ENCODE peak calls at places on chromosomes 11 and 22, in seven cellular contexts. T is heart left ventricle, P is RWPE2, O is BE2C, L is mammary epithelial cell, C is right atrium auricular region, R is psoas muscle. K is an unnamed sample.

GRCh38 chr11:124761301-124762021 is 629 bp downstream of the ESAM start:
- DNase-seq in R (peak), O (no peak), P (no peak), L (no peak), T (peak), C (no peak), K (no peak)

GRCh38 chr11:105911454-105911853 is 110.6 kb downstream of the MSANTD4 start:
- DNase-seq in L (no peak), T (no peak), O (no peak), C (no peak), P (no peak), R (no peak), K (no peak)

GRCh38 chr22:38208549-38209097 is 6.8 kb downstream of the MAFF start:
- DNase-seq in O (no peak), R (no peak), L (no peak), C (no peak), T (no peak), P (no peak), K (no peak)

GRCh38 chr11:84146826-84147225 is 860.7 kb upstream of the CCDC90B start:
- DNase-seq in P (no peak), T (no peak), L (no peak), R (no peak), C (no peak), O (peak), K (no peak)

GRCh38 chr11:86671386-86672006 is 920 bp downstream of the ME3 start:
- DNase-seq in L (no peak), T (peak), P (no peak), C (peak), R (peak), O (peak), K (peak)

GRCh38 chr11:2102132-2102882 is 36.9 kb downstream of the IGF2 start:
- DNase-seq in O (no peak), C (no peak), P (no peak), T (peak), R (no peak), L (no peak), K (no peak)

GRCh38 chr11:121329786-121330395 is 37.3 kb downstream of the SC5D start:
- DNase-seq in O (no peak), P (no peak), T (no peak), R (no peak), L (no peak), C (no peak), K (no peak)

GRCh38 chr11:32056445-32056844 is 34.4 kb upstream of the RCN1 start:
- DNase-seq in L (peak), P (no peak), O (no peak), T (no peak), R (no peak), C (no peak), K (peak)

GRCh38 chr11:87722756-87723599 is 452.3 kb downstream of the RAB38 start:
- DNase-seq in P (no peak), O (peak), R (no peak), L (peak), C (no peak), T (no peak), K (peak)

GRCh38 chr11:46333129-46333947 is 13.9 kb upstream of the DGKZ start:
- DNase-seq in O (no peak), P (no peak), R (no peak), T (no peak), L (no peak), C (no peak), K (no peak)

GRCh38 chr11:12810497-12810896 is 136.3 kb downstream of the TEAD1 start:
- DNase-seq in O (no peak), L (no peak), R (no peak), C (no peak), P (no peak), T (no peak), K (peak)

GRCh38 chr11:75154646-75155569 is 4.0 kb downstream of the SLCO2B1 start:
- DNase-seq in O (no peak), L (no peak), T (no peak), C (no peak), P (no peak), R (no peak), K (no peak)

GRCh38 chr11:45847908-45848316 is 637 bp downstream of the CRY2 start:
- DNase-seq in L (peak), R (peak), O (peak), P (no peak), C (peak), T (peak), K (peak)

GRCh38 chr11:2982214-2982613 is 9.9 kb downstream of the NAP1L4 start:
- DNase-seq in P (no peak), O (no peak), L (no peak), C (no peak), T (no peak), R (no peak), K (no peak)

GRCh38 chr11:122186439-122187080 is 70.5 kb upstream of the BLID start:
- DNase-seq in T (no peak), P (no peak), R (no peak), O (no peak), L (peak), C (no peak), K (peak)

GRCh38 chr11:110121204-110121603 is 28.0 kb downstream of the ZC3H12C start:
- DNase-seq in T (no peak), P (no peak), L (peak), C (no peak), R (no peak), O (no peak), K (peak)

GRCh38 chr11:133081730-133082452 is 450.4 kb downstream of the OPCML start:
- DNase-seq in L (no peak), T (no peak), R (no peak), P (no peak), C (no peak), O (no peak), K (no peak)

GRCh38 chr22:45891471-45891995 is 85.4 kb downstream of the WNT7B start:
- DNase-seq in T (no peak), C (no peak), L (no peak), P (peak), O (peak), R (peak), K (no peak)

GRCh38 chr11:129042503-129042902 is 99.8 kb upstream of the TP53AIP1 start:
- DNase-seq in L (no peak), T (no peak), O (no peak), P (no peak), R (no peak), C (no peak), K (no peak)

GRCh38 chr22:46861968-46862367 is 99.5 kb downstream of the TBC1D22A start:
- DNase-seq in L (no peak), R (no peak), C (no peak), T (no peak), P (no peak), O (no peak), K (no peak)

GRCh38 chr11:30596832-30597231 is 10.7 kb upstream of the MPPED2 start:
- DNase-seq in T (no peak), L (no peak), R (no peak), O (no peak), P (no peak), C (no peak), K (no peak)
- H3K4me3 ChIP-seq in T (no peak), L (no peak), R (no peak), O (no peak), P (no peak), C (no peak), K (no peak)

DNA sequence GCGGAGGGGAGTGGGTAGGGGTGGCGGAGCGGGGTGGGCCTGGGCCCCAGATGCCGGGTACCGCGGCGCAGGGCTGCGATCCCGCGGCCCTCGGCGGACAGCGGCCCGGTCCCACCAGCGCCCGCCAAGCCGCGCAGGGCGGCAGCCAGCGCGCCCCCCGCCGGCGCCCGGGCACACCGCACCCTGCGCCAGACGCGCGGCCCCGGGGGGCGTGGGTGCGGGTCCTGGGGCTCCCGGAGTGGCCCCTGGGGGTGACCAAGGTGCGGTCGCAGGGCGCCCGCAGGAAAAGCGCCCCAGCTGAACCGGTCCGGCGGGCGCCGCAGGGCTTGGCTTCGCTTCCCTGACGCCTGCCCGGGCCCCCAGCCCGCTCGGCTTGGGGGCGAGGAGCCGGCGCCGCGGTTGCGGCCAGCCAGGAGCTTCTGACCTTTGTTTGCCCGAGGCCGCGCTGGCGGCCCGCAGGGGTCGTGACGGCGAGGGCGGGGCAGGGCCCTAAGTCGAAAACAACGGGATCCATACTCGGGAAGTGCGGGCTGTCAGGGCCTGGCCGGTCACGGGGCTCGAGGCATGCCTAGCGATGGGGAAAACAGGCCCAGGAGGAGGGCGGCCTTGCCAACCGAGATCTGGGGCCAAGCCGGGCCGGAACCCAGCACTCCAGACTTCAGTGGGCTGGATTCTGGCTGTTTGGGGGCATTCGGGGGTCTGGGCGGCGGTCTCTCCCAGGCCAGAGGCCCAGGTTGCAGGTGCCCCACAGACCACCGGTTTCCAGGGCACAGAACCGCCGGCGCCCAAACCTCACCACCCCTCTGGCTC is 581 bp upstream of the AP5B1 start:
- DNase-seq in P (peak), O (peak), R (peak), L (no peak), T (no peak), C (no peak), K (no peak)
- TF ChIP-seq CTCF in P (peak), O (no peak), R (peak), L (peak), T (peak), C (peak), K (no peak)

GRCh38 chr11:62552465-62552782 is 5.8 kb upstream of the AHNAK start:
- DNase-seq in O (no peak), T (peak), C (no peak), R (no peak), L (no peak), P (no peak), K (peak)
- H3K4me3 ChIP-seq in O (no peak), T (peak), C (no peak), R (peak), L (no peak), P (no peak), K (no peak)

GRCh38 chr11:18324381-18324780 is 2.0 kb downstream of the GTF2H1 start:
- DNase-seq in T (no peak), P (no peak), O (no peak), L (no peak), C (no peak), R (no peak), K (no peak)

GRCh38 chr11:18319914-18320313 is 2.0 kb downstream of the HPS5 start:
- DNase-seq in R (no peak), T (no peak), C (no peak), P (no peak), L (no peak), O (no peak), K (no peak)

GRCh38 chr11:18321991-18322711 is at the start of the genes GTF2H1 and HPS5:
- DNase-seq in T (peak), O (peak), R (peak), L (peak), P (peak), C (peak), K (peak)

GRCh38 chr11:18322818-18323570 is 627 bp downstream of the GTF2H1 start:
- DNase-seq in O (no peak), R (no peak), P (no peak), L (no peak), T (no peak), C (no peak), K (peak)

GRCh38 chr11:18321622-18321990 is 334 bp downstream of the HPS5 start:
- DNase-seq in L (peak), O (no peak), T (no peak), P (no peak), R (no peak), C (no peak), K (no peak)
- TF ChIP-seq CTCF in L (no peak), O (no peak), T (no peak), P (no peak), R (no peak), C (no peak), K (no peak)

DNA sequence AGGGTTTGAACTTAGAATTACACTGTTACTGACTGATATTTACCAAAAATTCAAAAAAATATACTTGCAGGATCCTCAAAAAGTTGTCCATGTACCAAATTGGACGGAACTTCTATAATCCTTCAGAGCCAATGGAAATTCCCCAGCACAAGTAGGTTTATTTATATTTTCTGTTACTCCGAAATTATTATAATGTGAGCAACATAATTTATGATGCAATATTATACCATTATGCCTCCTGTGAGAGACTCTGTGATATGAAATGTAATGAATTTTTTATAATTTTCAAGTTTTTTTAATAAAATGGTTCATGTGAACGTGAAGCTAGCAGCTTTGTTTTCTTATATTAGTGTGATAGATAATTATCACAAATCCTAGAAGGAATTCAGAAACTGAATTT is 18.2 kb downstream of the PIWIL4 start:
- DNase-seq in R (no peak), O (no peak), T (no peak), L (no peak), P (no peak), C (no peak), K (no peak)
- H3K4me3 ChIP-seq in R (no peak), O (no peak), T (no peak), L (no peak), P (no peak), C (no peak), K (no peak)

GRCh38 chr22:49083607-49084006 is 744.1 kb downstream of the BRD1 start:
- DNase-seq in O (no peak), C (no peak), R (no peak), T (no peak), L (no peak), P (no peak), K (no peak)

GRCh38 chr22:49080631-49081030 is 747.0 kb downstream of the BRD1 start:
- DNase-seq in L (no peak), O (no peak), T (no peak), P (no peak), R (no peak), C (no peak), K (no peak)

GRCh38 chr22:49079743-49080500 is 747.8 kb downstream of the BRD1 start:
- DNase-seq in R (no peak), P (no peak), C (no peak), O (no peak), L (no peak), T (no peak), K (no peak)

GRCh38 chr22:49081261-49081666 is 746.4 kb downstream of the BRD1 start:
- DNase-seq in R (no peak), L (no peak), P (no peak), C (no peak), O (no peak), T (no peak), K (no peak)

DNA sequence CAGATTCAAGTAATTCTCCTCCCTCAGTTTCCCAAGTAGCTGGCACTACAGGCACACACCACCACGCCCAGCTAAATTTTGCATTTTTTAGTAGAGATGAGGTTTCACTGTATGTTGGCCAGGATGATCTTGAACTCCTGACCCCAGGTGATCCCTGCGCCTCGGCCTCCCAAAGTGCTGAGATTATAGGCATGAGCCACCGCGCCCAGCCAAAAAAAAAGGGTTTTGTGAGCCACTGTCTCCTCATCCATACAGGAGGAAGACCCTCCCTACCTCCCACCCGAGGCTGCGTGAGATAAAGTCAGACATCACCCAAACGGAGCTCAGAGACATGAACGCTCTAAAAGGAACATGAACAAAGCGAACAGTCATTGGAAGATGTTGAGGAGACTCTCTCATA is 745.7 kb downstream of the BRD1 start:
- DNase-seq in C (no peak), R (no peak), P (no peak), T (no peak), O (no peak), L (no peak), K (no peak)
- TF ChIP-seq CTCF in C (no peak), R (no peak), P (no peak), T (no peak), O (no peak), L (no peak), K (no peak)